ENCODE peak calls at places on chromosome 9, in nine cellular contexts. K, X, E, D, H, R, F, A and C are unnamed samples.

GRCh38 chr9:26243722-26244121 is 565.5 kb upstream of the TUSC1 start:
- DNase-seq in A (no peak), X (peak; percentile 46), K (no peak), F (no peak), R (peak; percentile 91), E (no peak), D (no peak), H (peak; percentile 69), C (no peak)

GRCh38 chr9:133340256-133340655 is 4.3 kb upstream of the SURF6 start:
- DNase-seq in E (no peak), K (no peak), R (no peak), A (no peak), F (no peak), X (no peak), H (no peak), D (no peak), C (no peak)

GRCh38 chr9:124810513-124811355 is 33.8 kb downstream of the OLFML2A start:
- DNase-seq in X (peak; percentile 80), R (no peak), F (peak; percentile 85), D (no peak), E (no peak), A (no peak), H (peak; percentile 63), K (no peak), C (no peak)

GRCh38 chr9:84609779-84610178 is 59.8 kb upstream of the NTRK2 start:
- DNase-seq in K (no peak), A (no peak), F (peak; percentile 35), E (no peak), D (no peak), R (no peak), H (no peak), X (no peak), C (no peak)

GRCh38 chr9:134425815-134426214 is 99.6 kb downstream of the RXRA start:
- DNase-seq in H (no peak), D (no peak), R (no peak), X (no peak), E (no peak), A (no peak), F (no peak), K (no peak), C (no peak)

GRCh38 chr9:95649801-95650213 is 133.0 kb upstream of the PTCH1 start:
- DNase-seq in H (no peak), X (no peak), K (no peak), A (no peak), D (no peak), R (no peak), E (no peak), F (no peak), C (no peak)

GRCh38 chr9:2545881-2546490 is 75.6 kb upstream of the VLDLR start:
- DNase-seq in F (no peak), E (no peak), A (no peak), K (no peak), D (no peak), X (no peak), R (no peak), H (no peak), C (no peak)

GRCh38 chr9:107173422-107174180 is 109.5 kb upstream of the RAD23B start:
- DNase-seq in D (no peak), K (no peak), H (no peak), X (peak; percentile 31), E (no peak), F (no peak), R (no peak), A (no peak), C (no peak)

GRCh38 chr9:96388144-96388543 is 4.6 kb upstream of the SLC35D2 start:
- DNase-seq in H (no peak), A (no peak), X (no peak), R (no peak), F (no peak), K (no peak), D (no peak), E (no peak), C (no peak)

GRCh38 chr9:133956520-133957076 is 35.5 kb downstream of the VAV2 start:
- DNase-seq in X (peak; percentile 20), A (peak; percentile 46), K (no peak), R (no peak), H (no peak), E (no peak), D (no peak), F (no peak), C (no peak)

GRCh38 chr9:4502444-4502843 is 12.2 kb downstream of the SLC1A1 start:
- DNase-seq in F (no peak), E (no peak), K (no peak), A (no peak), D (no peak), X (no peak), H (no peak), R (no peak), C (no peak)

GRCh38 chr9:123712399-123712798 is 217.5 kb downstream of the DENND1A start:
- DNase-seq in X (peak; percentile 20), E (no peak), A (no peak), K (no peak), H (peak; percentile 4), F (no peak), R (no peak), D (no peak), C (no peak)

GRCh38 chr9:111970827-111971226 is 74.2 kb downstream of the UGCG start:
- DNase-seq in R (no peak), K (no peak), A (no peak), F (no peak), E (no peak), X (no peak), D (no peak), H (no peak), C (no peak)

GRCh38 chr9:38081356-38082108 is 12.5 kb upstream of the SHB start:
- DNase-seq in X (no peak), R (no peak), F (no peak), H (no peak), E (no peak), A (no peak), D (no peak), K (no peak), C (no peak)

GRCh38 chr9:33785914-33786313 is 9.4 kb upstream of the PRSS3 start:
- DNase-seq in A (no peak), E (no peak), K (no peak), R (no peak), X (peak; percentile 57), H (peak; percentile 25), D (no peak), F (no peak), C (no peak)

GRCh38 chr9:126988857-126989256 is 74.3 kb downstream of the RALGPS1 start:
- DNase-seq in D (no peak), E (no peak), X (no peak), H (no peak), F (no peak), K (no peak), R (no peak), A (no peak), C (no peak)

GRCh38 chr9:19490269-19490668 is 81.5 kb downstream of the ACER2 start:
- DNase-seq in A (no peak), F (no peak), R (no peak), K (no peak), E (no peak), D (no peak), H (no peak), X (no peak), C (no peak)